ENCODE peak calls at places on chromosomes 5 and 9, in seven cellular contexts. Y is hepatocyte; J is stimulated activated CD8-positive, alpha-beta memory T cell treated with anti-CD3 and anti-CD28 coated beads, Interleukin-15, amount 100 ng/mL, for 24 hours; A is HFF-Myc; I is KBM-7; S is endodermal cell; H is activated effector memory CD4-positive, alpha-beta T cell treated with Interleukin-2 at 50 U/mL for 16 hours. C is an unnamed sample.

GRCh38 chr5:80960531-80961375 is 590 bp downstream of the RASGRF2 start:
- DNase-seq in Y (peak), J (peak), A (no peak), I (no peak), S (peak), H (peak), C (peak)

GRCh38 chr5:37875051-37875787 is 35.4 kb upstream of the GDNF start:
- DNase-seq in Y (peak), J (no peak), A (no peak), I (no peak), S (no peak), H (no peak), C (no peak)

GRCh38 chr5:68456756-68457217 is 241.2 kb downstream of the PIK3R1 start:
- DNase-seq in Y (peak), J (no peak), A (peak), I (no peak), S (no peak), H (no peak), C (no peak)

GRCh38 chr5:82334856-82335255 is 56.7 kb upstream of the RPS23 start:
- DNase-seq in Y (peak), J (no peak), A (no peak), I (peak), S (no peak), H (no peak), C (no peak)

GRCh38 chr5:10467281-10468198 is 25.9 kb downstream of the ROPN1L start:
- DNase-seq in Y (peak), J (no peak), A (no peak), I (peak), S (peak), H (no peak), C (no peak)

GRCh38 chr9:28882528-28882927 is 1309.2 kb upstream of the C9orf72 start:
- DNase-seq in Y (no peak), J (no peak), A (no peak), I (no peak), S (no peak), H (no peak), C (no peak)

GRCh38 chr5:64637144-64637543 is 53.2 kb upstream of the SHISAL2B start:
- DNase-seq in Y (no peak), J (no peak), A (no peak), I (peak), S (no peak), H (no peak), C (no peak)

GRCh38 chr5:179919487-179920060 is 11.9 kb upstream of the TBC1D9B start:
- DNase-seq in Y (no peak), J (no peak), A (no peak), I (no peak), S (no peak), H (no peak), C (no peak)

GRCh38 chr5:170338933-170339779 is 41.6 kb upstream of the LCP2 start:
- DNase-seq in Y (no peak), J (no peak), A (no peak), I (peak), S (peak), H (peak), C (peak)

GRCh38 chr5:173778784-173779304 is 109.3 kb upstream of the CPEB4 start:
- DNase-seq in Y (no peak), J (no peak), A (no peak), I (no peak), S (no peak), H (no peak), C (no peak)

GRCh38 chr9:35826071-35826701 is 2.3 kb downstream of the FAM221B start:
- DNase-seq in Y (peak), J (no peak), A (no peak), I (peak), S (peak), H (no peak), C (peak)

GRCh38 chr5:107519900-107520354 is 150.8 kb downstream of the EFNA5 start:
- DNase-seq in Y (peak), J (no peak), A (peak), I (no peak), S (no peak), H (no peak), C (no peak)

GRCh38 chr5:54518146-54519082 is 855 bp downstream of the SNX18 start:
- DNase-seq in Y (peak), J (peak), A (no peak), I (peak), S (peak), H (peak), C (peak)

GRCh38 chr5:1545798-1546355 is 22.1 kb upstream of the LPCAT1 start:
- DNase-seq in Y (no peak), J (no peak), A (no peak), I (no peak), S (no peak), H (no peak), C (no peak)

GRCh38 chr9:86175743-86176456 is 76.5 kb upstream of the GOLM1 start:
- DNase-seq in Y (no peak), J (no peak), A (no peak), I (no peak), S (no peak), H (no peak), C (no peak)